ENCODE peak calls at places on chromosomes 1 and 21, in four cellular contexts. S, X, Q and W are unnamed samples.

GRCh38 chr1:3117879-3118278 is 48.9 kb downstream of the PRDM16 start:
- DNase-seq in S (no peak), X (no peak), Q (no peak), W (no peak)

GRCh38 chr1:79190074-79190473 is 183.5 kb upstream of the ADGRL4 start:
- DNase-seq in S (no peak), X (no peak), Q (no peak), W (no peak)

GRCh38 chr1:3061981-3062615 is 6.9 kb upstream of the PRDM16 start:
- DNase-seq in S (peak), X (no peak), Q (no peak), W (no peak)

GRCh38 chr1:242243472-242243871 is 244.6 kb upstream of the MAP1LC3C start:
- DNase-seq in S (no peak), X (no peak), Q (no peak), W (no peak)

GRCh38 chr1:204225841-204226745 is 12.3 kb upstream of the GOLT1A start:
- DNase-seq in S (no peak), X (peak), Q (no peak), W (no peak)

GRCh38 chr1:13583964-13584791 is 546 bp downstream of the PDPN start:
- DNase-seq in S (peak), X (no peak), Q (no peak), W (peak)

GRCh38 chr1:47577310-47578025 is 139.6 kb downstream of the FOXD2 start:
- DNase-seq in S (no peak), X (no peak), Q (no peak), W (no peak)

GRCh38 chr21:42862774-42863503 is 16.4 kb downstream of the WDR4 start:
- DNase-seq in S (no peak), X (no peak), Q (no peak), W (no peak)

GRCh38 chr1:233843523-233844204 is 60.8 kb upstream of the SLC35F3 start:
- DNase-seq in S (no peak), X (no peak), Q (no peak), W (no peak)

GRCh38 chr1:118688891-118689290 is 299.3 kb downstream of the TBX15 start:
- DNase-seq in S (no peak), X (no peak), Q (no peak), W (no peak)

GRCh38 chr1:172269644-172270043 is 150.8 kb upstream of the C1orf105 start:
- DNase-seq in S (no peak), X (no peak), Q (no peak), W (no peak)

GRCh38 chr1:94522304-94522703 is 19.3 kb downstream of the F3 start:
- DNase-seq in S (peak), X (peak), Q (no peak), W (no peak)

GRCh38 chr1:234400773-234401172 is 27.5 kb downstream of the COA6 start:
- DNase-seq in S (no peak), X (no peak), Q (no peak), W (no peak)

GRCh38 chr1:43011020-43011419 is 52.4 kb upstream of the SLC2A1 start:
- DNase-seq in S (no peak), X (no peak), Q (no peak), W (no peak)

GRCh38 chr1:233479026-233479890 is 134.6 kb upstream of the KCNK1 start:
- DNase-seq in S (no peak), X (no peak), Q (no peak), W (no peak)

GRCh38 chr1:20725189-20726106 is 7.1 kb downstream of the SH2D5 start:
- DNase-seq in S (no peak), X (no peak), Q (peak), W (no peak)

GRCh38 chr1:228075801-228076271 is 6.7 kb upstream of the ARF1 start:
- DNase-seq in S (no peak), X (no peak), Q (no peak), W (no peak)

GRCh38 chr1:170367615-170368014 is 164.4 kb upstream of the GORAB start:
- DNase-seq in S (no peak), X (no peak), Q (no peak), W (no peak)

GRCh38 chr1:38123356-38123755 is 76.8 kb upstream of the POU3F1 start:
- DNase-seq in S (no peak), X (no peak), Q (no peak), W (no peak)

GRCh38 chr1:242055921-242056320 is 57.0 kb upstream of the MAP1LC3C start:
- DNase-seq in S (no peak), X (no peak), Q (no peak), W (no peak)

GRCh38 chr1:52454779-52455178 is 50.4 kb downstream of the PRPF38A start:
- DNase-seq in S (no peak), X (no peak), Q (no peak), W (no peak)

GRCh38 chr21:43189936-43190335 is 21.1 kb downstream of the CRYAA start:
- DNase-seq in S (no peak), X (no peak), Q (no peak), W (no peak)

GRCh38 chr21:34843562-34843961 is 174.8 kb downstream of the CLIC6 start:
- DNase-seq in S (no peak), X (no peak), Q (no peak), W (no peak)

GRCh38 chr1:48469616-48470500 is 2.1 kb downstream of the SPATA6 start:
- DNase-seq in S (no peak), X (peak), Q (no peak), W (no peak)

GRCh38 chr1:245156041-245156735 is 1.4 kb downstream of the KIF26B start:
- DNase-seq in S (peak), X (peak), Q (no peak), W (peak)

GRCh38 chr1:41152622-41153044 is 89.5 kb downstream of the SCMH1 start:
- DNase-seq in S (no peak), X (no peak), Q (peak), W (no peak)

GRCh38 chr1:27600500-27601175 is 3.3 kb downstream of the AHDC1 start:
- DNase-seq in S (peak), X (no peak), Q (no peak), W (no peak)

GRCh38 chr21:32386195-32386870 is 6.5 kb downstream of the URB1 start:
- DNase-seq in S (no peak), X (no peak), Q (no peak), W (no peak)

GRCh38 chr1:24827737-24828136 is 82.5 kb downstream of the CLIC4 start:
- DNase-seq in S (no peak), X (no peak), Q (no peak), W (no peak)

GRCh38 chr1:53891021-53891420 is 1.4 kb upstream of the YIPF1 start:
- DNase-seq in S (no peak), X (no peak), Q (no peak), W (no peak)
- TF ChIP-seq CTCF in S (no peak), X (no peak), Q (no peak), W (no peak)

DNA sequence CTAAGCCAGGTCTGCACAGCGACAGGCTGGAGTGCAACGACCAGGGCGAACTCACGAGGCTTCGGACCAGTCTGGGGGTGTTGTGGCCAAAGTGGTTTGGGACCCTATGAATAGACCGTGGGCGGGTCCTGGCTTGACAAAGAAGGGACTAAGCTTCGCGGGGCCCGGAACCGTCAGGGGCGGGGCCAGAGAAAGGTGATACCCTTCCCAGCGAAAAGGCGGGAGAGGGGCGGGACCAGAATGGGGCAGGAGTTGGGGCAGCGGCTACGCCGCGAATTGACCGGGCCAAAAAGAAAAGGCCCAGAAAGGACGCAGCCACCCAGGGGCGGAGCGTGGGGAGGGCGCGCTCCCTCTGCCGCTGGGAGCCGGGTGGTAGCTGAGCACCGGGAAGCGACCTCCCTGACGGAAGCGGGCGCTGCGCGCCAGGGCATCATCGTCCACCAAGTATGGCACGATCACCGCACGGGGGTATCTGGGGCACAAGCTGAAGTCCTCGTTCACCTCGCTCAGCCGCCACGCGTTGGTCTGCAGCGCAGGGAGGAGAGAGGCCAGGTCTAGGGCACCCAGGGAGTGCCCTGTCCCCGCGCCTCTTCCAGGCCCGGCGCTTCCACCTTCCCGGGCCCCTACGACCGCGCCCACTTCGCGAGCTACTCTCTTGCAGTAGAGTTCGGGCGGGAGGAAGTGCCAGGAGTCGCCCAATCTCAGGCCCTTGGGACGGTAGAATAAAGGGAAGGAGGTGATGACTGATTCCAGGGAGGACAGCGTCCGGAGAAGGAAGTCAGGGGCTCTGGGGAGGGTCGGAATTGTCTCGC is 6.7 kb upstream of the FAM167B start:
- DNase-seq in S (peak), X (peak), Q (no peak), W (peak)
- TF ChIP-seq CTCF in S (no peak), X (no peak), Q (peak), W (no peak)

DNA sequence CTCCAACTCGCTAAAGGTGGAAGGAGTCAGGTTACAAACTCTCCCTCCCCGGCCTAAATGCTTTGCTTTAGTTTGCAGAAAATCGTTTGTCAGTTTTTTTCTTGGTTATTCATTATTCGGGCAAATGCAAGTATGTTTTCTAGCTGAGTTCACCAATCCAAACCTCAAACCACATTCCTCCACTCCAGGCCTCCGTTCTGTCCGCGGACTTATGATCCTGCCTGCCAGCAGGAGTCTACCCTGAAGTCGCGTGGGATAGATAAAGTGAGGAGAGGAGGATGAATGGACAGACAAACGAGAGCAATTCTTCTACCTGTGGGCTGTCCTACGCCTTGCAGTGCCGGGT is 1.3 kb downstream of the ADAMTS1 start:
- DNase-seq in S (no peak), X (no peak), Q (no peak), W (no peak)
- TF ChIP-seq CTCF in S (no peak), X (no peak), Q (peak), W (no peak)

GRCh38 chr1:55010887-55011217 is 12.1 kb downstream of the BSND start:
- DNase-seq in S (no peak), X (no peak), Q (no peak), W (no peak)
- TF ChIP-seq CTCF in S (no peak), X (no peak), Q (no peak), W (no peak)

DNA sequence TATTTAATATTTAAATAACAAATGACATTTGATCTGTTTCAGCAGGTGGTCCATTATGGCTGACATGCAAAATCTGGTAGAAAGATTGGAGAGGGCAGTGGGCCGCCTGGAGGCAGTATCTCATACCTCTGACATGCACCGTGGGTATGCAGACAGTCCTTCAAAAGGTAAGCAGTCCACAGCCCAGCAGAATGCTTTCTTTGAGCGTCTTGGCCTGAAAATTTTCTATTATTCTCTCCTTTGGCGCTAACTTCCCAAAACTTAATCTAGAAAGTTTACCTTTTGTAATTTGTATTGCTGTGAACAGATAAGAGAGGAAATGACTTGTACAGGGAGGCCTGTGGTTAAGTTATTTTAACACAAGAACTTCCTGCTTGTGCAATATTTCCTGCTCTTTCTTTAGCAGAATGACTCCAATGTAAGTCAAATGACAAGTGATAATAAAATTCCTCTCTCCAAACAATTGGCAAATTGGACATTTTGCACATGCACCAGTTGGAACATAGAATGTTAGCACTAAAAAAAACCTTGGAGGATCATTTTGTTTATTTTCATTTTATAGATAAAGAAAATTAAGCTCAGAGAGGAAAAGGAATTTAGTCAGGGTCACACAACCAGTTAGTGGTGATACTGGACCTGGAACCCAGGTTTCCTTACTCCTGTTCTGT is 18.9 kb downstream of the CAP1 start:
- DNase-seq in S (no peak), X (peak), Q (no peak), W (peak)
- TF ChIP-seq CTCF in S (no peak), X (no peak), Q (no peak), W (no peak)

GRCh38 chr1:32716312-32717126 is 13.9 kb upstream of the SYNC start:
- DNase-seq in S (peak), X (peak), Q (no peak), W (peak)
- TF ChIP-seq CTCF in S (no peak), X (no peak), Q (no peak), W (no peak)

DNA sequence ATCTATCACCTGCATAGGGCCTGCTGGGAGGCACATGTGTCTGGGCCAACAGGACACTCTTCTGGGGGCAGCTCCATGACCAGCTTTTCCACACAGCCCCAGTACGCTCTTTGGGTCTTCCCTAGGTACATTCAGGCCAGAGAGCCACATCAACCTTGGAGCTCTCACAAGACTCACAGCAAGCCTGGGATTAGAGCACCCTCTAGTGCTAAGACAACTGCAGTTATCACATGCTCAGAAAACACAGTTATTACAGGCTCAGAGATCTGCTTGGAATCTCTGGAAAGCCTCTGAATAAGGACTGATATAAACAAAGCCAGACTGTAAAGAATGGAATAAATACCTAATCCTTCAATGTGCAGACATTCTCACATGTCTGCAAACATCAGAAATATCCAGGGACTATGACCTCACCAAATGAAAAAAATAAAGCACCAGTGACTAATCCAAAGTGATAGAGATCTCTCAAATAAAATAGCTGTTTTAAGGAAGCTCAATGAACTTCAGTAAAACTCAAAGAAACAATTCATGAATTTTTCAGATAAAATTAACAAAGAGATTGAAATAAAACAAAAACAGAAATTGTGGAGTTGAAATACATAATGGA is 563.9 kb upstream of the NR5A2 start:
- DNase-seq in S (peak), X (peak), Q (peak), W (peak)
- TF ChIP-seq CTCF in S (peak), X (peak), Q (peak), W (no peak)